ENCODE peak calls at places on chromosomes 4 and X, in six cellular contexts. One of them, this sample, is unnamed.

GRCh38 chr4:177455591-177455990 is 13.4 kb upstream of the AGA start:
- DNase-seq in fibroblast of mammary gland: peak; percentile 8
- DNase-seq in H9: no peak
- DNase-seq in NCI-H226: peak; percentile 13
- DNase-seq in GM03348: no peak
- DNase-seq in gastrocnemius medialis: no peak
- DNase-seq in this sample: peak; percentile 69

GRCh38 chr4:5615496-5616075 is 92.8 kb downstream of the EVC2 start:
- DNase-seq in gastrocnemius medialis: no peak
- DNase-seq in H9: no peak
- DNase-seq in NCI-H226: no peak
- DNase-seq in fibroblast of mammary gland: no peak
- DNase-seq in GM03348: no peak
- DNase-seq in this sample: no peak

GRCh38 chr4:149897784-149898183 is 82.1 kb upstream of the IQCM start:
- DNase-seq in NCI-H226: no peak
- DNase-seq in H9: no peak
- DNase-seq in GM03348: peak; percentile 27
- DNase-seq in gastrocnemius medialis: no peak
- DNase-seq in fibroblast of mammary gland: peak; percentile 41
- DNase-seq in this sample: no peak

GRCh38 chrX:16671005-16671404 is 21.0 kb downstream of the S100G start:
- DNase-seq in fibroblast of mammary gland: peak; percentile 74
- DNase-seq in NCI-H226: no peak
- DNase-seq in gastrocnemius medialis: no peak
- DNase-seq in H9: no peak
- DNase-seq in GM03348: peak; percentile 69
- DNase-seq in this sample: peak; percentile 32

GRCh38 chrX:120823554-120823953 is 52.1 kb downstream of the CT47B1 start:
- DNase-seq in fibroblast of mammary gland: no peak
- DNase-seq in gastrocnemius medialis: no peak
- DNase-seq in NCI-H226: no peak
- DNase-seq in GM03348: no peak
- DNase-seq in H9: no peak
- DNase-seq in this sample: no peak

GRCh38 chr4:162201673-162202072 is 37.9 kb upstream of the FSTL5 start:
- DNase-seq in GM03348: no peak
- DNase-seq in NCI-H226: no peak
- DNase-seq in H9: no peak
- DNase-seq in gastrocnemius medialis: no peak
- DNase-seq in fibroblast of mammary gland: no peak
- DNase-seq in this sample: peak; percentile 80

GRCh38 chr4:2286904-2287593 is 25.1 kb upstream of the MXD4 start:
- DNase-seq in GM03348: no peak
- DNase-seq in fibroblast of mammary gland: peak; percentile 52
- DNase-seq in gastrocnemius medialis: no peak
- DNase-seq in H9: peak; percentile 27
- DNase-seq in NCI-H226: no peak
- DNase-seq in this sample: no peak

GRCh38 chr4:30269850-30270249 is 450.3 kb upstream of the PCDH7 start:
- DNase-seq in H9: no peak
- DNase-seq in fibroblast of mammary gland: no peak
- DNase-seq in gastrocnemius medialis: no peak
- DNase-seq in NCI-H226: no peak
- DNase-seq in GM03348: no peak
- DNase-seq in this sample: no peak

GRCh38 chr4:74934016-74934821 is 1.3 kb downstream of the PARM1 start:
- DNase-seq in fibroblast of mammary gland: peak; percentile 21
- DNase-seq in H9: peak; percentile 47
- DNase-seq in NCI-H226: no peak
- DNase-seq in GM03348: peak; percentile 41
- DNase-seq in gastrocnemius medialis: no peak
- DNase-seq in this sample: peak; percentile 9

GRCh38 chr4:87497586-87497985 is 31.6 kb downstream of the SPARCL1 start:
- DNase-seq in NCI-H226: no peak
- DNase-seq in fibroblast of mammary gland: no peak
- DNase-seq in gastrocnemius medialis: no peak
- DNase-seq in H9: no peak
- DNase-seq in GM03348: no peak
- DNase-seq in this sample: no peak

GRCh38 chr4:112637552-112637866 is 566 bp downstream of the LARP7 start:
- DNase-seq in H9: no peak
- DNase-seq in fibroblast of mammary gland: no peak
- DNase-seq in NCI-H226: no peak
- DNase-seq in GM03348: peak; percentile 3
- DNase-seq in gastrocnemius medialis: no peak
- DNase-seq in this sample: no peak